ENCODE peak calls at places on chromosomes 16 and 17, in five cellular contexts. Q, N, B, D and Z are unnamed samples.

GRCh38 chr17:41734139-41734948 is at the start of gene HAP1:
- DNase-seq in Q (peak), N (peak), B (peak), D (peak), Z (peak)

GRCh38 chr17:6894206-6894528 is 62.6 kb upstream of the TEKT1 start:
- DNase-seq in Q (no peak), N (no peak), B (peak), D (peak), Z (peak)

GRCh38 chr16:10876799-10877341 is at the start of gene CIITA:
- DNase-seq in Q (no peak), N (peak), B (no peak), D (no peak), Z (peak)

GRCh38 chr16:81778231-81778630 is 860 bp upstream of the PLCG2 start:
- DNase-seq in Q (no peak), N (no peak), B (no peak), D (no peak), Z (no peak)

GRCh38 chr17:15398736-15399331 is 57.4 kb upstream of the TEKT3 start:
- DNase-seq in Q (peak), N (no peak), B (no peak), D (no peak), Z (peak)

GRCh38 chr17:83143817-83144231 is 64.4 kb downstream of the METRNL start:
- DNase-seq in Q (no peak), N (no peak), B (no peak), D (no peak), Z (no peak)

GRCh38 chr16:78567713-78568112 is 468.3 kb downstream of the WWOX start:
- DNase-seq in Q (no peak), N (no peak), B (no peak), D (no peak), Z (no peak)

GRCh38 chr17:72656114-72656763 is 436.2 kb downstream of the SLC39A11 start:
- DNase-seq in Q (no peak), N (no peak), B (no peak), D (no peak), Z (no peak)

GRCh38 chr17:76081295-76082210 is 2.6 kb downstream of the ZACN start:
- DNase-seq in Q (no peak), N (no peak), B (peak), D (no peak), Z (peak)

GRCh38 chr17:79490530-79490929 is 120.3 kb downstream of the RBFOX3 start:
- DNase-seq in Q (no peak), N (no peak), B (no peak), D (no peak), Z (no peak)
- H3K4ac ChIP-seq in Q (no peak), N (no peak), B (no peak), D (no peak), Z (no peak)

DNA sequence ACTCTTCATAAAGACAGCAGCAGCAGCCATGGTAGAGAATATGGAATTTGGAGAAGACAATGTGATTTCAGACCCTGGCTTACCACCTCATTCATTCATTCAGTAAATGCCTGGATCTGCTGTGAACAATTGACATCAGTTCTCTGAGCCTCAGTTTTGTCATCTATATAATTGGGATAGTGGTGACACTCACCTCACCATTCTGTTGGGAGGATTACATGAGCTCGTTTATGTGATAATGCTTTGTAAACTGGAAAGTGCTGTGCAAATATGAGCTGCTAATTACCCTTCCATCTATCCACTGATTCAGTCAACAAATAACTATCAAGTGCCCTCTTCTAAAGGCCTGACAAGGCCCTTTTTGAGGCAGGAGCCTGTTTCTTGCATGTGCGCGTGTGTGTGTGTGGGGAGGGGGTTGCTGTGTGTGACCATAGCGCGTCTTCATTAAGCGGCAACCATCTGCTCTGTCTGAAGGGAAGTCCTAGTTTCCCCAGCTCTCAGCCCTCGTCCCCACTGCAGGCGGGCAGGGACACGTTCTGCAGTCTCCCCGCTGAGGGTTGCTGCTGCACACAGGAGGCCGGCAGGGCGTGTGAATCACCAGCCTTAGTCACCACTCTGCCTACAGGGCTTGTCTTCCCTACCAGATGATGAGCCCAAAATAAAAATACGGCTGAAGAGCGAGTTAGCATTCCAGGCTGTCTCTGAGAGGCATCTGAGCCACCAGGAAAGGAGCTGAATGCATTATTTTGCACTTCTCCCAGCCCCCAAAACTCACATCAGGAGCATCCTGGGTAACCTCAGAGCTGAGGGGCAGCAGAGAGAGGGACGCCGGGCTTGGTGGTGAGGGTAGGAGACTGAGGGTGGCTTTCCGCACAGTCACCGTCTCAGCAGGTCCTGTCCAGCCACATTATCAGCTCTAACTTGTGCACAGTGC is 19.9 kb downstream of the ARL4D start:
- DNase-seq in Q (peak), N (peak), B (peak), D (no peak), Z (peak)
- H3K4ac ChIP-seq in Q (peak), N (no peak), B (no peak), D (no peak), Z (no peak)

DNA sequence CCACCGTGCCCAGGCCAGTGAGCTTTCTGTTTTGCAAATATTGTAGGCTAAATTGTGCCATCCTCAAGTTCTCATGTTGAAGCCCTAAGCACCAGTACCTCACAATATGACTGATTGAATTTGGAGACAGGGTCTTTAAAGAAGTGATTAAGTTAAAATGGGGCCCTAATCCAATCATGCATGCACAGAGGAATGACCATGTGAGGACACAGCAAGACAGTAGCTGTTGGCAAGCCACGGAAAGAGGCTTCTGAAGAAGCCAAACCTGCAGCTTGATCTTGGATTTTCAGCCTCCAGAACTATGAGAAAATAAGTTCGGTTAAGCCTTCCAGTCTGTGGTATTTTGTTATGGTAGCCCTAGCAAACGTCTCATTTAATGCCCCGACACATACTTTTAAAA is 24.9 kb downstream of the TOM1L2 start:
- DNase-seq in Q (no peak), N (no peak), B (no peak), D (no peak), Z (no peak)
- H3K4ac ChIP-seq in Q (no peak), N (no peak), B (no peak), D (no peak), Z (no peak)

GRCh38 chr17:12643812-12644211 is 21.9 kb upstream of the MYOCD start:
- DNase-seq in Q (no peak), N (no peak), B (no peak), D (no peak), Z (no peak)

GRCh38 chr17:12637015-12637414 is 28.7 kb upstream of the MYOCD start:
- DNase-seq in Q (peak), N (peak), B (peak), D (no peak), Z (no peak)

GRCh38 chr17:12637745-12638651 is 27.7 kb upstream of the MYOCD start:
- DNase-seq in Q (no peak), N (no peak), B (no peak), D (no peak), Z (no peak)

GRCh38 chr17:12642034-12642433 is 23.7 kb upstream of the MYOCD start:
- DNase-seq in Q (no peak), N (no peak), B (no peak), D (no peak), Z (no peak)

GRCh38 chr17:12640364-12640763 is 25.3 kb upstream of the MYOCD start:
- DNase-seq in Q (no peak), N (no peak), B (no peak), D (no peak), Z (no peak)
- H3K4ac ChIP-seq in Q (no peak), N (no peak), B (no peak), D (no peak), Z (no peak)

GRCh38 chr17:61338874-61339478 is 60.7 kb upstream of the TBX2 start:
- DNase-seq in Q (no peak), N (no peak), B (no peak), D (no peak), Z (no peak)
- H3K4ac ChIP-seq in Q (peak), N (no peak), B (no peak), D (no peak), Z (no peak)

GRCh38 chr17:61360318-61360717 is 39.3 kb upstream of the TBX2 start:
- DNase-seq in Q (no peak), N (no peak), B (no peak), D (no peak), Z (no peak)
- H3K4ac ChIP-seq in Q (no peak), N (no peak), B (no peak), D (no peak), Z (no peak)

GRCh38 chr16:89984215-89984614 is 35.0 kb downstream of the DBNDD1 start:
- DNase-seq in Q (no peak), N (no peak), B (no peak), D (no peak), Z (no peak)
- H3K4ac ChIP-seq in Q (no peak), N (no peak), B (no peak), D (no peak), Z (no peak)

GRCh38 chr16:22071352-22071923 is 20.9 kb upstream of the VWA3A start:
- DNase-seq in Q (no peak), N (no peak), B (peak), D (no peak), Z (no peak)
- H3K4ac ChIP-seq in Q (no peak), N (no peak), B (no peak), D (no peak), Z (no peak)

GRCh38 chr16:75432828-75433731 is at the start of gene CFDP1:
- DNase-seq in Q (peak), N (peak), B (peak), D (peak), Z (peak)
- H3K4ac ChIP-seq in Q (peak), N (peak), B (no peak), D (no peak), Z (peak)

DNA sequence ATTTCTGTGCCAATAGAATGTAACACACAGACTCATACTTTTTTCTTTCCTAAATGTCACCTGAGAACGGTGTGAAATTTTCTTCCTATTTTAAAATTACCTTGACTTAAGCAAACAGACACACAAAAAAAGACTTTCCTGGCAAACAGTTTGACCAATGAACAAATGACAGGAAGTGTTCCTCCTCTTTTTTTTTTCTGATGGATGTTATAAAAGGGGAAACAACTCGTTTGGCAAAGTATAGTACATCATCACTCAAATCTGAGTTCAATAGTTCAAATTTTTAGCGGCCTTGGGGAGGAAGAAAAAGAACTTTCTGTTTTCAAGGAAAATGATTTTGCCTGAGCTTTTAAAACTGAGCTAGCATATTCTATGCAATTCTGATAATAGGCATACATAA is 19.8 kb downstream of the HS3ST3A1 start:
- DNase-seq in Q (no peak), N (no peak), B (no peak), D (no peak), Z (no peak)
- H3K4ac ChIP-seq in Q (no peak), N (no peak), B (no peak), D (no peak), Z (no peak)